ENCODE peak calls at places on chromosomes 16 and 17, in eight cellular contexts. One of them, this sample, is unnamed.

GRCh38 chr17:2903193-2903974 is 107.1 kb downstream of the RAP1GAP2 start:
- DNase-seq in NCI-H2029: peak; percentile 73
- DNase-seq in activated CD8-positive, alpha-beta memory T cell treated with anti-CD3 and anti-CD28 coated beads for 4 hours: no peak
- DNase-seq in PC-3: no peak
- DNase-seq in neuronal stem cell: no peak
- DNase-seq in adrenal gland: no peak
- DNase-seq in Peyer's patch: no peak
- DNase-seq in activated T-cell treated with anti-CD3 and anti-CD28 coated beads for 1 hour: no peak
- DNase-seq in this sample: no peak

GRCh38 chr17:17191346-17191792 is 14.8 kb downstream of the PLD6 start:
- DNase-seq in NCI-H2029: no peak
- DNase-seq in activated CD8-positive, alpha-beta memory T cell treated with anti-CD3 and anti-CD28 coated beads for 4 hours: no peak
- DNase-seq in PC-3: no peak
- DNase-seq in neuronal stem cell: no peak
- DNase-seq in adrenal gland: no peak
- DNase-seq in Peyer's patch: no peak
- DNase-seq in activated T-cell treated with anti-CD3 and anti-CD28 coated beads for 1 hour: no peak
- DNase-seq in this sample: no peak

GRCh38 chr16:9976641-9977040 is 205.6 kb downstream of the GRIN2A start:
- DNase-seq in NCI-H2029: no peak
- DNase-seq in activated CD8-positive, alpha-beta memory T cell treated with anti-CD3 and anti-CD28 coated beads for 4 hours: no peak
- DNase-seq in PC-3: no peak
- DNase-seq in neuronal stem cell: no peak
- DNase-seq in adrenal gland: no peak
- DNase-seq in Peyer's patch: no peak
- DNase-seq in activated T-cell treated with anti-CD3 and anti-CD28 coated beads for 1 hour: no peak
- DNase-seq in this sample: no peak

GRCh38 chr17:48647964-48648245 is 21.7 kb upstream of the HOXB9 start:
- DNase-seq in NCI-H2029: no peak
- DNase-seq in activated CD8-positive, alpha-beta memory T cell treated with anti-CD3 and anti-CD28 coated beads for 4 hours: no peak
- DNase-seq in PC-3: no peak
- DNase-seq in neuronal stem cell: no peak
- DNase-seq in adrenal gland: no peak
- DNase-seq in Peyer's patch: no peak
- DNase-seq in activated T-cell treated with anti-CD3 and anti-CD28 coated beads for 1 hour: no peak
- DNase-seq in this sample: no peak

GRCh38 chr16:21264226-21265036 is 13.7 kb downstream of the CRYM start:
- DNase-seq in NCI-H2029: peak; percentile 36
- DNase-seq in activated CD8-positive, alpha-beta memory T cell treated with anti-CD3 and anti-CD28 coated beads for 4 hours: no peak
- DNase-seq in PC-3: no peak
- DNase-seq in neuronal stem cell: no peak
- DNase-seq in adrenal gland: no peak
- DNase-seq in Peyer's patch: no peak
- DNase-seq in activated T-cell treated with anti-CD3 and anti-CD28 coated beads for 1 hour: no peak
- DNase-seq in this sample: no peak

GRCh38 chr17:80846932-80847331 is 144.7 kb upstream of the CHMP6 start:
- DNase-seq in NCI-H2029: no peak
- DNase-seq in activated CD8-positive, alpha-beta memory T cell treated with anti-CD3 and anti-CD28 coated beads for 4 hours: no peak
- DNase-seq in PC-3: no peak
- DNase-seq in neuronal stem cell: no peak
- DNase-seq in adrenal gland: no peak
- DNase-seq in Peyer's patch: peak; percentile 44
- DNase-seq in activated T-cell treated with anti-CD3 and anti-CD28 coated beads for 1 hour: no peak
- DNase-seq in this sample: no peak

GRCh38 chr17:57881143-57881542 is 31.3 kb upstream of the MRPS23 start:
- DNase-seq in NCI-H2029: no peak
- DNase-seq in activated CD8-positive, alpha-beta memory T cell treated with anti-CD3 and anti-CD28 coated beads for 4 hours: no peak
- DNase-seq in PC-3: no peak
- DNase-seq in neuronal stem cell: no peak
- DNase-seq in adrenal gland: no peak
- DNase-seq in Peyer's patch: no peak
- DNase-seq in activated T-cell treated with anti-CD3 and anti-CD28 coated beads for 1 hour: no peak
- DNase-seq in this sample: no peak

GRCh38 chr17:2796164-2797140 is at the start of gene RAP1GAP2:
- DNase-seq in NCI-H2029: no peak
- DNase-seq in activated CD8-positive, alpha-beta memory T cell treated with anti-CD3 and anti-CD28 coated beads for 4 hours: peak; percentile 44
- DNase-seq in PC-3: no peak
- DNase-seq in neuronal stem cell: no peak
- DNase-seq in adrenal gland: peak; percentile 53
- DNase-seq in Peyer's patch: peak; percentile 74
- DNase-seq in activated T-cell treated with anti-CD3 and anti-CD28 coated beads for 1 hour: peak; percentile 46
- DNase-seq in this sample: peak; percentile 65

GRCh38 chr16:55508941-55509920 is at the start of gene LPCAT2:
- DNase-seq in NCI-H2029: peak; percentile 42
- DNase-seq in activated CD8-positive, alpha-beta memory T cell treated with anti-CD3 and anti-CD28 coated beads for 4 hours: no peak
- DNase-seq in PC-3: peak; percentile 73
- DNase-seq in neuronal stem cell: peak; percentile 76
- DNase-seq in adrenal gland: peak; percentile 88
- DNase-seq in Peyer's patch: peak; percentile 86
- DNase-seq in activated T-cell treated with anti-CD3 and anti-CD28 coated beads for 1 hour: no peak
- DNase-seq in this sample: no peak

GRCh38 chr16:67652578-67653130 is 7.4 kb downstream of the ACD start:
- DNase-seq in NCI-H2029: no peak
- DNase-seq in activated CD8-positive, alpha-beta memory T cell treated with anti-CD3 and anti-CD28 coated beads for 4 hours: no peak
- DNase-seq in PC-3: peak; percentile 37
- DNase-seq in neuronal stem cell: peak; percentile 63
- DNase-seq in adrenal gland: no peak
- DNase-seq in Peyer's patch: peak; percentile 58
- DNase-seq in activated T-cell treated with anti-CD3 and anti-CD28 coated beads for 1 hour: no peak
- DNase-seq in this sample: no peak

GRCh38 chr16:13997933-13998332 is 73.2 kb upstream of the MRTFB start:
- DNase-seq in NCI-H2029: peak; percentile 90
- DNase-seq in activated CD8-positive, alpha-beta memory T cell treated with anti-CD3 and anti-CD28 coated beads for 4 hours: no peak
- DNase-seq in PC-3: peak; percentile 27
- DNase-seq in neuronal stem cell: no peak
- DNase-seq in adrenal gland: no peak
- DNase-seq in Peyer's patch: no peak
- DNase-seq in activated T-cell treated with anti-CD3 and anti-CD28 coated beads for 1 hour: no peak
- DNase-seq in this sample: no peak